ENCODE peak calls at places on chromosomes 16 and 17, in eight cellular contexts. F is stimulated activated CD4-positive, alpha-beta T cell treated with anti-CD3 and anti-CD28 coated beads, Interleukin-1b, Interleukin-23, amount 100 ng/mL, for 24 hours; T is heart right ventricle; R is NCI-H774; Q is stimulated activated CD8-positive, alpha-beta memory T cell treated with anti-CD3 and anti-CD28 coated beads, Interleukin-4, amount 100 ng/mL, for 1 hour; S is sciatic nerve; K is NCI-H748 treated with DMSO at 0.1 percent for 48 hours; A is IMR-90. Z is an unnamed sample.

GRCh38 chr17:79544142-79544914 is 66.5 kb downstream of the RBFOX3 start:
- DNase-seq in F (no peak), T (no peak), R (no peak), Q (no peak), S (no peak), K (no peak), A (no peak), Z (no peak)

GRCh38 chr16:27764869-27765675 is 215.1 kb downstream of the KATNIP start:
- DNase-seq in F (no peak), T (no peak), R (no peak), Q (no peak), S (no peak), K (no peak), A (no peak), Z (no peak)

GRCh38 chr16:65070831-65071230 is 51.0 kb downstream of the CDH11 start:
- DNase-seq in F (no peak), T (peak), R (peak), Q (no peak), S (peak), K (no peak), A (peak), Z (no peak)

GRCh38 chr17:63498621-63499195 is 21.8 kb downstream of the ACE start:
- DNase-seq in F (no peak), T (no peak), R (no peak), Q (no peak), S (no peak), K (no peak), A (peak), Z (no peak)

GRCh38 chr16:14111713-14112538 is 40.8 kb downstream of the MRTFB start:
- DNase-seq in F (no peak), T (peak), R (no peak), Q (no peak), S (peak), K (no peak), A (no peak), Z (no peak)

GRCh38 chr16:57512296-57513001 is 23.9 kb downstream of the CCDC102A start:
- DNase-seq in F (no peak), T (no peak), R (no peak), Q (no peak), S (no peak), K (no peak), A (no peak), Z (no peak)

GRCh38 chr16:86768999-86769398 is 190.7 kb downstream of the FOXL1 start:
- DNase-seq in F (no peak), T (no peak), R (no peak), Q (no peak), S (no peak), K (no peak), A (peak), Z (no peak)

GRCh38 chr16:87552772-87553171 is 49.5 kb upstream of the JPH3 start:
- DNase-seq in F (no peak), T (no peak), R (no peak), Q (no peak), S (no peak), K (no peak), A (no peak), Z (no peak)

GRCh38 chr16:75550211-75550662 is 5.8 kb downstream of the TMEM231 start:
- DNase-seq in F (no peak), T (no peak), R (no peak), Q (no peak), S (no peak), K (no peak), A (peak), Z (peak)